ENCODE peak calls at places on chromosome 17, in seven cellular contexts. P is activated T-helper 1 cell treated with anti-CD3 and anti-CD28 coated beads, Interleukin-2, amount 50 U/mL, for 16 hours; F is cardiac septum; B is AG09319; U is anterior cingulate cortex; G is SK-N-SH; J is brain microvascular endothelial cell. D is an unnamed sample.

GRCh38 chr17:11330871-11331270 is 89.9 kb downstream of the SHISA6 start:
- DNase-seq in P (no peak), F (no peak), B (no peak), U (no peak), G (no peak), J (peak; percentile 25), D (no peak)

GRCh38 chr17:28074010-28074409 is 31.5 kb downstream of the NLK start:
- DNase-seq in P (no peak), F (no peak), B (no peak), U (no peak), G (no peak), J (no peak), D (no peak)

GRCh38 chr17:32298721-32299578 is 33.3 kb downstream of the RHBDL3 start:
- DNase-seq in P (no peak), F (no peak), B (no peak), U (no peak), G (no peak), J (no peak), D (no peak)

GRCh38 chr17:80688994-80689635 is 144.5 kb downstream of the RPTOR start:
- DNase-seq in P (no peak), F (no peak), B (no peak), U (no peak), G (no peak), J (no peak), D (no peak)

GRCh38 chr17:17106716-17107115 is 64.5 kb downstream of the MPRIP start:
- DNase-seq in P (no peak), F (no peak), B (no peak), U (no peak), G (no peak), J (no peak), D (no peak)

GRCh38 chr17:6072157-6072556 is 2.0 kb downstream of the WSCD1 start:
- DNase-seq in P (no peak), F (no peak), B (no peak), U (no peak), G (no peak), J (no peak), D (no peak)

GRCh38 chr17:42639484-42640474 is 19.3 kb upstream of the TUBG2 start:
- DNase-seq in P (no peak), F (no peak), B (no peak), U (no peak), G (no peak), J (no peak), D (no peak)

GRCh38 chr17:77404812-77405581 is 264.2 kb downstream of the SEC14L1 start:
- DNase-seq in P (peak; percentile 72), F (peak; percentile 91), B (no peak), U (no peak), G (no peak), J (peak; percentile 74), D (peak; percentile 60)

GRCh38 chr17:83058478-83059167 is 20.8 kb upstream of the METRNL start:
- DNase-seq in P (no peak), F (peak; percentile 63), B (no peak), U (no peak), G (peak; percentile 22), J (no peak), D (no peak)

GRCh38 chr17:30524847-30525246 is 47.6 kb downstream of the GOSR1 start:
- DNase-seq in P (no peak), F (no peak), B (no peak), U (no peak), G (no peak), J (peak; percentile 31), D (no peak)

GRCh38 chr17:77132411-77133086 is 8.2 kb upstream of the SEC14L1 start:
- DNase-seq in P (no peak), F (no peak), B (no peak), U (no peak), G (no peak), J (peak; percentile 33), D (no peak)